ENCODE peak calls at places on chromosomes 1 and 21, in eight cellular contexts. P is A549, M is psoas muscle, T is heart right ventricle, C is AG04450, S is colonic mucosa, G is mammary epithelial cell, N is tibial nerve. H is an unnamed sample. For H3K9me3, the result is how much of the 10 kb centered on the place peaks cover.

GRCh38 chr1:221263831-221264767 is 384.9 kb downstream of the HLX start:
- DNase-seq in P (peak), M (peak), T (peak), C (peak), S (peak), G (peak), N (peak), H (no peak)

GRCh38 chr1:53622531-53622930 is 116.4 kb downstream of the GLIS1 start:
- DNase-seq in P (no peak), M (no peak), T (no peak), C (no peak), S (no peak), G (no peak), N (no peak), H (peak)

GRCh38 chr1:33735624-33736023 is 128.3 kb upstream of the HMGB4 start:
- DNase-seq in P (no peak), M (no peak), T (no peak), C (no peak), S (no peak), G (no peak), N (no peak), H (no peak)

GRCh38 chr1:53326598-53327182 is 1.2 kb downstream of the LRP8 start:
- DNase-seq in P (no peak), M (no peak), T (no peak), C (no peak), S (peak), G (no peak), N (no peak), H (peak)

GRCh38 chr1:169495916-169496315 is 10.2 kb upstream of the SLC19A2 start:
- DNase-seq in P (no peak), M (no peak), T (no peak), C (no peak), S (no peak), G (peak), N (no peak), H (no peak)

GRCh38 chr21:42695324-42696025 is 42.1 kb downstream of the PDE9A start:
- DNase-seq in P (no peak), M (no peak), T (peak), C (no peak), S (no peak), G (peak), N (peak), H (peak)

GRCh38 chr1:243496173-243496553 is 240.3 kb downstream of the SDCCAG8 start:
- DNase-seq in P (no peak), M (no peak), T (no peak), C (no peak), S (peak), G (no peak), N (no peak), H (peak)

GRCh38 chr1:172745014-172745413 is 86.1 kb downstream of the FASLG start:
- DNase-seq in P (peak), M (no peak), T (peak), C (peak), S (peak), G (peak), N (peak), H (no peak)

GRCh38 chr1:213615226-213615881 is 372.4 kb upstream of the PROX1 start:
- DNase-seq in P (no peak), M (no peak), T (no peak), C (no peak), S (no peak), G (no peak), N (no peak), H (no peak)

GRCh38 chr1:8524637-8525157 is 206.8 kb downstream of the SLC45A1 start:
- DNase-seq in P (no peak), M (no peak), T (no peak), C (no peak), S (no peak), G (no peak), N (no peak), H (no peak)

GRCh38 chr1:162942903-162943567 is 82.1 kb upstream of the CCDC190 start:
- DNase-seq in P (no peak), M (peak), T (no peak), C (no peak), S (no peak), G (no peak), N (no peak), H (no peak)

GRCh38 chr1:11486610-11487009 is 7.7 kb downstream of the DISP3 start:
- DNase-seq in P (no peak), M (no peak), T (no peak), C (no peak), S (no peak), G (no peak), N (no peak), H (no peak)

GRCh38 chr1:193060938-193061337 is 1.5 kb downstream of the RO60 start:
- DNase-seq in P (no peak), M (no peak), T (no peak), C (no peak), S (no peak), G (peak), N (no peak), H (no peak)

GRCh38 chr1:156146006-156146748 is 7.2 kb upstream of the SEMA4A start:
- DNase-seq in P (peak), M (peak), T (peak), C (peak), S (no peak), G (peak), N (peak), H (peak)

GRCh38 chr1:246161626-246162025 is 345.5 kb downstream of the SMYD3 start:
- DNase-seq in P (no peak), M (no peak), T (no peak), C (peak), S (no peak), G (peak), N (no peak), H (no peak)

GRCh38 chr1:10838541-10838940 is 42.1 kb upstream of the CASZ1 start:
- DNase-seq in P (no peak), M (no peak), T (no peak), C (no peak), S (no peak), G (no peak), N (no peak), H (peak)

GRCh38 chr1:154819628-154820590 is 50.2 kb downstream of the KCNN3 start:
- DNase-seq in P (peak), M (no peak), T (no peak), C (no peak), S (no peak), G (no peak), N (no peak), H (peak)

GRCh38 chr1:247647864-247648263 is 31.7 kb downstream of the OR13G1 start:
- DNase-seq in P (no peak), M (no peak), T (peak), C (no peak), S (peak), G (peak), N (peak), H (no peak)

GRCh38 chr1:87449348-87449963 is 120.8 kb downstream of the LMO4 start:
- DNase-seq in P (no peak), M (no peak), T (peak), C (no peak), S (peak), G (peak), N (no peak), H (no peak)

GRCh38 chr1:182111496-182111895 is 50.0 kb upstream of the ZNF648 start:
- DNase-seq in P (no peak), M (no peak), T (no peak), C (no peak), S (peak), G (no peak), N (no peak), H (no peak)

GRCh38 chr1:7436056-7437005 is 334.8 kb upstream of the VAMP3 start:
- DNase-seq in P (no peak), M (no peak), T (no peak), C (no peak), S (no peak), G (no peak), N (no peak), H (no peak)

GRCh38 chr1:54347955-54348699 is 58.1 kb downstream of the SSBP3 start:
- DNase-seq in P (no peak), M (no peak), T (no peak), C (no peak), S (peak), G (no peak), N (no peak), H (peak)

GRCh38 chr21:34811368-34811767 is 142.6 kb downstream of the CLIC6 start:
- DNase-seq in P (no peak), M (no peak), T (no peak), C (no peak), S (no peak), G (no peak), N (no peak), H (no peak)

GRCh38 chr1:71638081-71638766 is 557.4 kb upstream of the ZRANB2 start:
- DNase-seq in P (no peak), M (no peak), T (no peak), C (peak), S (no peak), G (peak), N (no peak), H (no peak)

GRCh38 chr1:218524526-218524925 is 179.4 kb downstream of the TGFB2 start:
- DNase-seq in P (no peak), M (no peak), T (no peak), C (no peak), S (no peak), G (no peak), N (no peak), H (no peak)

GRCh38 chr1:157105988-157106812 is 6.6 kb upstream of the ETV3L start:
- DNase-seq in P (peak), M (peak), T (peak), C (peak), S (no peak), G (peak), N (no peak), H (peak)

GRCh38 chr1:47978486-47978885 is 18.7 kb downstream of the TRABD2B start:
- DNase-seq in P (no peak), M (no peak), T (no peak), C (no peak), S (no peak), G (no peak), N (no peak), H (no peak)

GRCh38 chr1:200211157-200211556 is 183.6 kb downstream of the NR5A2 start:
- DNase-seq in P (no peak), M (no peak), T (no peak), C (peak), S (no peak), G (peak), N (no peak), H (no peak)

GRCh38 chr1:196861429-196861828 is 26.4 kb upstream of the CFHR4 start:
- DNase-seq in P (no peak), M (no peak), T (no peak), C (no peak), S (no peak), G (peak), N (no peak), H (no peak)

GRCh38 chr1:183543619-183544204 is 46.5 kb downstream of the NCF2 start:
- DNase-seq in P (peak), M (no peak), T (peak), C (peak), S (peak), G (peak), N (peak), H (no peak)

GRCh38 chr1:234605983-234606730 is 3.8 kb downstream of the IRF2BP2 start:
- DNase-seq in P (peak), M (no peak), T (peak), C (no peak), S (no peak), G (peak), N (no peak), H (no peak)

GRCh38 chr1:209246660-209247059 is 336.9 kb upstream of the CAMK1G start:
- DNase-seq in P (peak), M (no peak), T (no peak), C (no peak), S (no peak), G (peak), N (no peak), H (no peak)

DNA sequence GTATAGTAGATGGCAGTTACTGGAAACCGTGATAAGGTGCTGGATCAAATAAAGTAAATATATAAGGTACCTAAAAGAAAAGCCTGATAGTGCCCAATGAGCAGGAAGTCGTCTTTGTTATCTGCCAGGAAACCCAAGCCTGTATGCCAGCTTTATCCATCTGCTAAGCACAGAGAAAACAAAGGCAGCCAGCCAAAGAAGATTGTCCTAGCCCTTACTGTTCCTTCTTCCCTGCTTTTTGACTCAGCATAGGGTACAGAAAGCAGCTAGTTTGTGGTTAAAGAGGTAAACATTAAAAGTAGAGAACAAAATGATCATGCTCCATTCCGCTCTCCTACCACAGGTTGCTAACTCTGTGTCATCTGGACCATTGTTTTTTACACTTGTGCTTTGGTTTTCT is 10.1 kb downstream of the KRTAP22-2 start:
- DNase-seq in P (no peak), M (no peak), T (no peak), C (no peak), S (no peak), G (no peak), N (no peak), H (no peak)
- H3K9me3 ChIP-seq in P (under half), M (under half), T (under half), C (under half), S (under half), G (under half), N (under half), H (under half)

DNA sequence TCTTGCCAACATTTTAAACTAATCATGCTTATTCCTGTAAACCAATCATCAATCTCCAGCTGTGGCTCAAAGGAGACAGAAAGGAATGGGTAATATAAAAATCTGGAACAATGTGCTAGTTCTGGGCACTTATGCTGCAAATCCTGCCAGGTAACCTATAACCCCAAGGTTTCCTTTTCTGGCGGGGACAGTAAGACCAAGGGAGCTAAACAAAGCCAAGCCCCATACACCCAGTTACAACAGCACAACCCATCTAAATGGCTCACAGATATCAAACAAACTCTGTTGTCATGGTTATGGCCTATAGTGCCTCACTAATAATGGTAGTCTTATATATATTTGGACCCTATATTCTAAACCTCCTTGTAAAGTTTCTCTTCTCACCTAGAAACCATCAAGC is 36.9 kb upstream of the CTBS start:
- DNase-seq in P (no peak), M (no peak), T (no peak), C (no peak), S (no peak), G (no peak), N (no peak), H (no peak)
- H3K9me3 ChIP-seq in P (under half), M (under half), T (under half), C (under half), S (under half), G (under half), N (under half), H (under half)

GRCh38 chr1:164504699-164505098 is 54.3 kb upstream of the PBX1 start:
- DNase-seq in P (no peak), M (no peak), T (no peak), C (no peak), S (no peak), G (peak), N (no peak), H (no peak)
- H3K9me3 ChIP-seq in P (under half), M (under half), T (under half), C (under half), S (under half), G (under half), N (under half), H (under half)

DNA sequence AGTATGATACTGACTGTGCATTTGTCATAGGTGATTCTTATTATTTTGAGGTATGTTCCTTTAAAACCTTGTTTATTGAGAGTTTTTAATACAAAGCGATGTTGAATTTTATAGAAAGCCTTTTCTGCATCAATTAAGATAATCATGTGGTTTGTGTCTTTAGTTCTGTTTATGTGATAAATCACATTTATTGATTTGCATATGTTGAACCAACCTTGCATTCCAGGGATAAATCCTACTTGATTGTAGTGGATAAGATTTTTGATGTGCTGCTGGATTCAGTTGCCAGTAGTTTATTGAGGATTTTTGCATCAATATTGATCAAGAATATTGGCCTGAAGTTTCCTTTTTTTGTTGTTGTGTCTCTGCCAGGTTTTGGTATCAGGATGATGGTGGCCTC is 158.0 kb downstream of the CENPF start:
- DNase-seq in P (no peak), M (no peak), T (no peak), C (no peak), S (no peak), G (no peak), N (no peak), H (no peak)
- H3K9me3 ChIP-seq in P (under half), M (under half), T (under half), C (under half), S (under half), G (under half), N (under half), H (under half)

GRCh38 chr1:42692461-42692860 is 10.2 kb downstream of the YBX1 start:
- DNase-seq in P (no peak), M (no peak), T (no peak), C (no peak), S (peak), G (no peak), N (no peak), H (no peak)
- H3K9me3 ChIP-seq in P (under half), M (under half), T (under half), C (under half), S (under half), G (under half), N (under half), H (under half)

DNA sequence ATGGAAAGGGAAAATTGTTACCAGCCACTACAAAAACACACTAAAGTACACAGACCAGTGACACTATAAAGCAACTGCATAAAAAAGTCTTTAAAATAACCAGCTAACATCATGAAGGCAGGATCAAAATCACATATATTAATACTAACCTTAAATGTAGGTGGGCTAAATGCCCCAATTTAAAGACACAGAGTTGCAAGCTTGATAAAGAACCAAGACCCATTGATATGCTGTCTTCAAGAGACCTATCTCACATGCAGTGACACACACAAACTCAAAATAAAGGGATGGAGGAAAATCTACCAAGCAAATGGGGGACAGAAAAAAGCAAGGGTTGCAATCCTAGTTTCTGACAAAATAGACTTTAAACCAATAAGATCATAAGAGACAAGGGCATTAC is 246.3 kb downstream of the SEC16B start:
- DNase-seq in P (no peak), M (no peak), T (no peak), C (no peak), S (no peak), G (no peak), N (no peak), H (no peak)
- H3K9me3 ChIP-seq in P (under half), M (under half), T (under half), C (under half), S (under half), G (under half), N (under half), H (under half)

GRCh38 chr21:28283652-28284490 is 708.8 kb downstream of the LTN1 start:
- DNase-seq in P (no peak), M (no peak), T (peak), C (peak), S (no peak), G (no peak), N (no peak), H (no peak)

GRCh38 chr21:28277324-28277723 is 715.4 kb downstream of the LTN1 start:
- DNase-seq in P (no peak), M (no peak), T (no peak), C (no peak), S (no peak), G (no peak), N (no peak), H (no peak)

GRCh38 chr21:28280611-28281010 is 712.1 kb downstream of the LTN1 start:
- DNase-seq in P (no peak), M (no peak), T (no peak), C (no peak), S (no peak), G (no peak), N (no peak), H (no peak)
- H3K9me3 ChIP-seq in P (under half), M (under half), T (under half), C (under half), S (under half), G (under half), N (under half), H (under half)

GRCh38 chr1:152774875-152775274 is at the start of gene LCE1F:
- DNase-seq in P (peak), M (no peak), T (no peak), C (no peak), S (no peak), G (peak), N (no peak), H (no peak)
- H3K9me3 ChIP-seq in P (under half), M (under half), T (under half), C (under half), S (under half), G (under half), N (under half), H (under half)

H was measured in upper lobe of right lung.